ENCODE peak calls at places on chromosomes 5 and 9, in nine cellular contexts. Y is heart left ventricle, K is AG09309, J is left ventricle myocardium inferior, N is vagina, C is epithelial cell of esophagus, Q is upper lobe of left lung, S is fibroblast of lung, B is mammary epithelial cell. L is an unnamed sample.

GRCh38 chr9:89234636-89235035 is 56.0 kb upstream of the SHC3 start:
- DNase-seq in Y (no peak), K (no peak), B (peak; percentile 10), C (peak; percentile 4), J (no peak), N (no peak), S (peak; percentile 39), Q (peak; percentile 45), L (no peak)

GRCh38 chr5:18314192-18314778 is 680.0 kb downstream of the TAF11L14 start:
- DNase-seq in K (no peak), S (peak; percentile 45), B (no peak), N (no peak), Q (no peak), J (no peak), Y (no peak), C (peak; percentile 41), L (no peak)

GRCh38 chr9:5499889-5500398 is 10.4 kb upstream of the PDCD1LG2 start:
- DNase-seq in B (no peak), C (peak; percentile 35), N (no peak), K (no peak), Y (peak; percentile 65), S (peak; percentile 63), Q (peak; percentile 45), J (no peak), L (no peak)

GRCh38 chr5:36619012-36619635 is 12.7 kb downstream of the SLC1A3 start:
- DNase-seq in K (no peak), Y (no peak), S (no peak), Q (no peak), J (no peak), C (peak; percentile 37), N (no peak), B (no peak), L (no peak)

GRCh38 chr9:129208191-129209091 is 30.4 kb upstream of the IER5L start:
- DNase-seq in N (no peak), Q (no peak), J (no peak), S (no peak), B (peak; percentile 40), Y (no peak), C (peak; percentile 51), K (no peak), L (no peak)

GRCh38 chr9:86410281-86410680 is 56.1 kb upstream of the TUT7 start:
- DNase-seq in Y (no peak), J (no peak), S (no peak), Q (no peak), K (no peak), N (no peak), C (no peak), B (no peak), L (no peak)

GRCh38 chr9:32928145-32928763 is 73.2 kb downstream of the APTX start:
- DNase-seq in K (no peak), J (no peak), C (peak; percentile 70), S (peak; percentile 17), Q (no peak), B (peak; percentile 57), Y (peak; percentile 31), N (no peak), L (no peak)

GRCh38 chr9:2489838-2490314 is 131.7 kb upstream of the VLDLR start:
- DNase-seq in Q (no peak), K (peak; percentile 71), B (no peak), N (no peak), S (peak; percentile 83), J (no peak), Y (no peak), C (no peak), L (no peak)

GRCh38 chr5:170752257-170753215 is 31.0 kb upstream of the GABRP start:
- DNase-seq in J (no peak), S (no peak), Q (no peak), C (peak; percentile 17), Y (peak; percentile 59), K (no peak), B (peak; percentile 68), N (no peak), L (no peak)

GRCh38 chr5:156963125-156963524 is at the start of gene TIMD4:
- DNase-seq in N (no peak), C (no peak), B (no peak), Q (no peak), S (no peak), J (no peak), Y (no peak), K (no peak), L (no peak)

GRCh38 chr9:130426883-130427282 is 17.9 kb upstream of the ASS1 start:
- DNase-seq in J (no peak), B (peak; percentile 93), S (no peak), N (no peak), K (peak; percentile 53), Y (peak; percentile 70), Q (peak; percentile 31), C (peak; percentile 96), L (no peak)

GRCh38 chr5:139657363-139658321 is 9.5 kb downstream of the CXXC5 start:
- DNase-seq in K (no peak), N (no peak), Y (peak; percentile 45), B (no peak), J (no peak), Q (no peak), C (no peak), S (no peak), L (no peak)

GRCh38 chr9:92964981-92965758 is 17.8 kb downstream of the FGD3 start:
- DNase-seq in S (no peak), B (no peak), J (peak; percentile 49), Q (peak; percentile 70), C (no peak), K (no peak), Y (peak; percentile 48), N (peak; percentile 91), L (no peak)

GRCh38 chr5:160260881-160261815 is 31.8 kb downstream of the FABP6 start:
- DNase-seq in N (no peak), K (peak; percentile 4), Q (peak; percentile 81), B (no peak), Y (peak; percentile 82), J (no peak), C (peak; percentile 48), S (peak; percentile 93), L (peak; percentile 63)
- H3K4me3 ChIP-seq in N (no peak overlapping the region), K (no peak overlapping the region), Q (no peak overlapping the region), B (no peak overlapping the region), Y (no peak overlapping the region), J (peak overlapping the region; percentile 21), C (no peak overlapping the region), S (no peak overlapping the region), L (no peak overlapping the region)

GRCh38 chr5:78627175-78627574 is 21.4 kb downstream of the LHFPL2 start:
- DNase-seq in Q (no peak), S (peak; percentile 42), B (no peak), J (no peak), N (no peak), Y (no peak), C (peak; percentile 34), K (no peak), L (no peak)
- TF ChIP-seq CTCF in Q (no peak), S (peak; percentile 49), B (peak; percentile 39), J (peak; percentile 35), N (no peak), Y (peak; percentile 25), C (peak; percentile 54), K (peak; percentile 68), L (peak; percentile 72)

GRCh38 chr5:137201876-137202275 is 297.2 kb downstream of the SPOCK1 start:
- DNase-seq in S (no peak), K (peak; percentile 60), J (no peak), Y (peak; percentile 35), B (peak; percentile 76), C (peak; percentile 85), N (no peak), Q (no peak), L (no peak)
- H3K4me3 ChIP-seq in S (no peak overlapping the region), K (no peak overlapping the region), J (no peak overlapping the region), Y (no peak overlapping the region), B (no peak overlapping the region), C (no peak overlapping the region), N (no peak overlapping the region), Q (no peak overlapping the region), L (no peak overlapping the region)

GRCh38 chr5:78361226-78361993 is 993 bp downstream of the SCAMP1 start:
- DNase-seq in C (peak; percentile 67), S (peak; percentile 74), Q (peak; percentile 61), Y (peak; percentile 54), B (peak; percentile 78), J (peak; percentile 28), N (no peak), K (no peak), L (peak; percentile 62)
- TF ChIP-seq CTCF in C (peak; percentile 20), S (peak; percentile 34), Q (no peak), Y (no peak), B (peak; percentile 31), J (peak; percentile 23), N (no peak), K (peak; percentile 27), L (peak; percentile 31)

DNA sequence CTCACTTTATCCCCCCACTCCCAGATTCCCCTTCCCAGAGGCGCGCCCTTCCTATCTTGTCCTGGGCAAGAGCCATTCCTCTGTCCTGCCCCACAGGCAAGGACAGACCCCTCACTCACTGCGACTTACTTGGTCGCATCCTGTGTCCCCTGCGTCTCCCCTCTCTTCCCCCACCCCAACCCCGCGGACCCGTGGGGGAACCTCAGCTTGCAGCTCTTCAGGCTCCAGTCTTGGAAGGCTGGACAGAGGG is 542 bp downstream of the GGTA1 start:
- DNase-seq in Y (no peak), Q (no peak), C (no peak), J (no peak), S (no peak), N (no peak), B (no peak), K (no peak), L (no peak)
- H3K4me3 ChIP-seq in Y (peak overlapping the region; percentile 38), Q (peak overlapping the region; percentile 49), C (peak overlapping the region; percentile 38), J (peak overlapping the region; percentile 83), S (peak overlapping the region; percentile 37), N (peak overlapping the region; percentile 61), B (peak overlapping the region; percentile 46), K (peak overlapping the region; percentile 36), L (peak overlapping the region; percentile 29)

DNA sequence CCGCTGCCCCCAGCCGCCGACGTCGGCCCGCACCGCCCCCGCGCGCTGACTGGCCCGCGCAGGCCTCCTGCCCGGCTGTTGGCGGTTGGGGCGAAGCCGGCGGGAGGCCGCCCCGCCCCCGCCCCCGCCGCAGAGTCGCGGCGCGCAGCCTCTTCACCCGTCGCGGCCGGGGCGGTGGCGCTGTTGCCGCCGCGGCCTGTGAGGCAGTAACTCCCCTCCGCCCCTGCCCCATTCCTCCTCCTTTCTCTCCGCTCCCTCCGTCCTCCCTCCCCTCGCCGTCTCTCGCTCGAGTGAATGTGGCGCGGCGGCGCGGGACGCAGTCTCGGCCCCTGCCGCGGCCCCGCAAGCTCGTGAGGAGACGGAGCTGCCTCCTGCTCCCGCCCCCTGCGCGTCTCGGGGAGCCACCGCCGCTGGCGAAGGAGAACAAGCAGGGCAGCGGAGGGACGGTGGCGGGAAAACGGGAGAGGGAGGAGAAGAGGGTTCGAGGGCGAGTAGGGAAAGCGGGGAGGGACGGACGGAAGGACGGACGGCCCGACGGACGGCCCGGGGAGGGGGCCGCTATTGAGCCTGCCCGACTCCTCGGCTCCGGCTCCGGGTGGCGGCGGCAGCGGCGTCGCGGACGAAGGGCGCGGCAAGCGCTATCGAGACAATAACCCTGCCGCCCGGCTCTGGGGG is 637 bp upstream of the ERBIN start:
- DNase-seq in B (peak; percentile 82), K (peak; percentile 60), S (peak; percentile 88), J (peak; percentile 85), Y (peak; percentile 85), N (no peak), C (peak; percentile 86), Q (peak; percentile 84), L (no peak)
- TF ChIP-seq CTCF in B (peak; percentile 43), K (peak; percentile 20), S (no peak), J (peak; percentile 54), Y (peak; percentile 22), N (no peak), C (peak; percentile 13), Q (peak; percentile 29), L (peak; percentile 34)

GRCh38 chr9:137114220-137114612 is 317 bp downstream of the DPP7 start:
- DNase-seq in Q (no peak), K (no peak), B (no peak), C (no peak), S (no peak), N (no peak), J (no peak), Y (no peak), L (no peak)
- H3K4me3 ChIP-seq in Q (peak overlapping the region; percentile 90), K (peak overlapping the region; percentile 42), B (peak overlapping the region; percentile 68), C (peak overlapping the region; percentile 48), S (peak overlapping the region; percentile 23), N (peak overlapping the region; percentile 86), J (peak overlapping the region; percentile 94), Y (peak overlapping the region; percentile 82), L (peak overlapping the region; percentile 43)

L was measured in retinal pigment epithelial cell.